ENCODE peak calls at places on chromosomes 11 and 22, in ten cellular contexts. I, K, J, Z, T, R, W, Q, B and X are unnamed samples.

GRCh38 chr11:119683783-119684182 is 45.2 kb downstream of the NECTIN1 start:
- DNase-seq in I (no peak), K (no peak), J (no peak), Z (no peak), T (no peak), R (no peak), W (no peak), Q (no peak), B (no peak), X (no peak)

GRCh38 chr11:104783241-104783640 is 115.0 kb downstream of the CASP12 start:
- DNase-seq in I (no peak), K (no peak), J (no peak), Z (no peak), T (no peak), R (no peak), W (no peak), Q (no peak), B (no peak), X (no peak)

GRCh38 chr22:36155702-36156101 is 4.9 kb downstream of the APOL3 start:
- DNase-seq in I (peak; percentile 33), K (peak; percentile 63), J (peak; percentile 52), Z (no peak), T (peak; percentile 74), R (peak; percentile 56), W (no peak), Q (peak; percentile 49), B (peak; percentile 52), X (no peak)

GRCh38 chr11:130315354-130315970 is 745 bp upstream of the ZBTB44 start:
- DNase-seq in I (no peak), K (no peak), J (no peak), Z (peak; percentile 16), T (peak; percentile 18), R (peak; percentile 10), W (no peak), Q (no peak), B (peak; percentile 56), X (peak; percentile 35)

GRCh38 chr11:34356576-34356917 is 1.3 kb downstream of the ABTB2 start:
- DNase-seq in I (no peak), K (peak; percentile 63), J (peak; percentile 58), Z (no peak), T (peak; percentile 23), R (peak; percentile 60), W (no peak), Q (peak; percentile 64), B (no peak), X (peak; percentile 18)

GRCh38 chr11:117580866-117581265 is 216.2 kb downstream of the DSCAML1 start:
- DNase-seq in I (no peak), K (no peak), J (no peak), Z (no peak), T (no peak), R (no peak), W (no peak), Q (no peak), B (peak; percentile 9), X (no peak)

GRCh38 chr11:115085461-115086220 is 407.3 kb downstream of the NXPE2 start:
- DNase-seq in I (no peak), K (no peak), J (no peak), Z (no peak), T (no peak), R (no peak), W (peak; percentile 27), Q (no peak), B (no peak), X (no peak)

GRCh38 chr11:47724041-47724729 is 9.0 kb upstream of the AGBL2 start:
- DNase-seq in I (peak; percentile 50), K (peak; percentile 79), J (peak; percentile 95), Z (no peak), T (no peak), R (peak; percentile 89), W (peak; percentile 3), Q (peak; percentile 75), B (no peak), X (no peak)

GRCh38 chr22:45263790-45264269 is 20.9 kb upstream of the UPK3A start:
- DNase-seq in I (peak; percentile 81), K (peak; percentile 88), J (peak; percentile 90), Z (peak; percentile 70), T (peak; percentile 72), R (peak; percentile 90), W (no peak), Q (peak; percentile 84), B (peak; percentile 74), X (no peak)

DNA sequence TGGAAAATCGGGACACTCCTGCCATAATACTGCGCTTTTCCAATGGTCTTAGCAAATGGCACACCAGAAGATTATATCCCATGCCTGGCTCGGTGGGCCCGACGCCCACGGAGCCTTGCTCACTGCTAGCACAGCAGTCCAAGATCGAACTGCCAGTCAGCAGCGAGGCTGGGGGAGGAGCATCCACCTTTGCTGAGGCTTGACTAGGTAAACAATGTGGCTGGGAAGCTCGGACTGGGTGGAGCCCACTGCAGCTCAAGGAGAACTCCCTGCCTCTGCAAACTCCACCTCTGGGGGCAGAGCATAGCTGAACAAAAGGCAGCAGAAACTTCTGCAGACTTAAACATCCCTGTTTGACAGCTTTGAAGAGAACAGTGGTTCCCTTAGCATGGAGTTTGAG is 15.6 kb downstream of the PTH start:
- DNase-seq in I (no peak), K (no peak), J (no peak), Z (no peak), T (no peak), R (no peak), W (no peak), Q (no peak), B (no peak), X (no peak)
- TF ChIP-seq CTCF in I (no peak), K (no peak), J (no peak), Z (no peak), T (no peak), R (no peak), W (no peak), Q (no peak), B (no peak), X (no peak)

DNA sequence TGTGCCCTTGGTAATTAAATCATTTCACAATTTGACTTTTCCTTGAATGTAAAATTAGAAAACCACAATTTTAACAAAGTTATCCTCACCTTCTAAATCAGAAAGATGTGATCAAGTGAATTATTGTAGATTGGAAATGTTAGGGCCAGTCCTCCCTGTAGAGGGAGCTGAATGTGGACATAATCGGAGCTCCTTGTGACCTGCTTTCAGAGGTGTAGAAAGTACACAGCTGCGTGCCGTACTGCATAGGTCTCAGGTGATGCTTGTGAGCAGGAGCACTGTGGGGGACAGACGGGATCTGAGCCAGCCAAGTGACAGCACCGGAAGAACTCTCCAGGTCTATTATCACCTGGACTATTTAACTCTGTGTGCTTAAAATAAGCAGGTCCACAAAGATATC is 338.0 kb downstream of the AASDHPPT start:
- DNase-seq in I (no peak), K (no peak), J (no peak), Z (no peak), T (no peak), R (no peak), W (no peak), Q (no peak), B (no peak), X (no peak)
- TF ChIP-seq CTCF in I (no peak), K (no peak), J (no peak), Z (no peak), T (no peak), R (no peak), W (no peak), Q (no peak), B (no peak), X (no peak)

GRCh38 chr11:23113887-23114216 is 253.6 kb upstream of the CCDC179 start:
- DNase-seq in I (no peak), K (no peak), J (no peak), Z (no peak), T (no peak), R (no peak), W (no peak), Q (no peak), B (no peak), X (no peak)
- TF ChIP-seq CTCF in I (no peak), K (no peak), J (no peak), Z (peak; percentile 3), T (no peak), R (no peak), W (no peak), Q (no peak), B (no peak), X (no peak)

GRCh38 chr11:105862736-105863367 is 159.2 kb downstream of the MSANTD4 start:
- DNase-seq in I (peak; percentile 41), K (peak; percentile 67), J (peak; percentile 59), Z (no peak), T (no peak), R (peak; percentile 70), W (peak; percentile 53), Q (peak; percentile 76), B (no peak), X (no peak)
- TF ChIP-seq CTCF in I (peak; percentile 52), K (peak; percentile 54), J (peak; percentile 71), Z (peak; percentile 72), T (peak; percentile 73), R (peak; percentile 66), W (peak; percentile 63), Q (peak; percentile 66), B (peak; percentile 48), X (peak; percentile 20)